ENCODE peak calls at places on chromosomes 1 and 21, in nine cellular contexts. W is Panc1, R is colonic mucosa, U is AG04450, V is PC-9, D is mucosa of descending colon, O is psoas muscle, Q is BE2C, J is H9. M is an unnamed sample. For H3K9me3, the result is how much of the 10 kb centered on the place peaks cover.

GRCh38 chr1:16888806-16889178 is 7.0 kb upstream of the RNU1-2 start:
- DNase-seq in U (no peak), O (no peak), D (peak), Q (no peak), J (no peak), R (peak), W (no peak), V (no peak), M (peak)

GRCh38 chr1:228216371-228217320 is 8.8 kb downstream of the OBSCN start:
- DNase-seq in D (no peak), Q (peak), J (no peak), O (peak), V (no peak), W (no peak), U (no peak), R (peak), M (no peak)

GRCh38 chr1:232988572-232989040 is 38.2 kb downstream of the NTPCR start:
- DNase-seq in O (no peak), Q (no peak), D (no peak), V (peak), W (no peak), J (no peak), U (peak), R (no peak), M (no peak)

GRCh38 chr1:61639218-61639617 is 85.7 kb downstream of the TM2D1 start:
- DNase-seq in W (no peak), U (no peak), D (no peak), Q (peak), R (no peak), V (no peak), J (no peak), O (no peak), M (no peak)

GRCh38 chr1:21384620-21385019 is 55.3 kb upstream of the NBPF3 start:
- DNase-seq in Q (no peak), U (no peak), D (peak), O (no peak), J (no peak), V (peak), W (no peak), R (no peak), M (no peak)

GRCh38 chr1:184085667-184086066 is 34.1 kb downstream of the TSEN15 start:
- DNase-seq in R (no peak), W (no peak), U (no peak), J (no peak), O (no peak), Q (no peak), D (no peak), V (no peak), M (no peak)

GRCh38 chr1:86207323-86207722 is 50.8 kb upstream of the COL24A1 start:
- DNase-seq in V (peak), O (no peak), U (peak), W (no peak), R (no peak), D (no peak), J (no peak), Q (peak), M (no peak)

GRCh38 chr1:234709473-234710279 is 99.7 kb upstream of the IRF2BP2 start:
- DNase-seq in V (no peak), R (peak), J (peak), O (no peak), Q (no peak), W (no peak), U (no peak), D (peak), M (no peak)

GRCh38 chr1:25820247-25821111 is 725 bp downstream of the MTFR1L start:
- DNase-seq in R (peak), V (peak), Q (peak), W (no peak), U (no peak), D (peak), J (peak), O (peak), M (peak)

GRCh38 chr1:34108269-34108668 is 56.8 kb downstream of the CSMD2 start:
- DNase-seq in W (no peak), V (no peak), R (no peak), O (no peak), J (no peak), D (no peak), Q (no peak), U (no peak), M (no peak)

GRCh38 chr1:159076753-159077656 is at the start of gene AIM2:
- DNase-seq in V (no peak), D (peak), Q (no peak), R (peak), W (no peak), O (no peak), U (no peak), J (no peak), M (no peak)

GRCh38 chr1:47198214-47198613 is 8.4 kb upstream of the PDZK1IP1 start:
- DNase-seq in W (no peak), Q (no peak), V (no peak), R (no peak), D (no peak), U (no peak), O (no peak), J (no peak), M (no peak)

GRCh38 chr1:163085904-163086268 is 16.7 kb downstream of the RGS4 start:
- DNase-seq in U (no peak), O (no peak), R (no peak), W (no peak), J (no peak), D (no peak), V (no peak), Q (no peak), M (no peak)

GRCh38 chr1:44021156-44021555 is 10.1 kb downstream of the SLC6A9 start:
- DNase-seq in J (no peak), Q (no peak), O (no peak), D (no peak), R (no peak), V (no peak), U (no peak), W (no peak), M (no peak)

GRCh38 chr1:167618366-167618765 is 11.7 kb upstream of the RCSD1 start:
- DNase-seq in V (no peak), W (no peak), Q (no peak), J (no peak), D (no peak), O (no peak), R (no peak), U (no peak), M (no peak)

GRCh38 chr1:36035154-36035553 is 48.7 kb upstream of the TEKT2 start:
- DNase-seq in R (no peak), U (no peak), V (no peak), O (no peak), J (no peak), D (no peak), W (no peak), Q (no peak), M (no peak)

GRCh38 chr21:35226960-35227741 is 178.0 kb upstream of the RUNX1 start:
- DNase-seq in Q (no peak), W (no peak), U (no peak), V (no peak), D (peak), J (no peak), O (no peak), R (no peak), M (no peak)

GRCh38 chr1:202205523-202206190 is 12.1 kb downstream of the LGR6 start:
- DNase-seq in D (peak), V (no peak), R (no peak), W (no peak), O (no peak), J (peak), Q (no peak), U (no peak), M (no peak)

DNA sequence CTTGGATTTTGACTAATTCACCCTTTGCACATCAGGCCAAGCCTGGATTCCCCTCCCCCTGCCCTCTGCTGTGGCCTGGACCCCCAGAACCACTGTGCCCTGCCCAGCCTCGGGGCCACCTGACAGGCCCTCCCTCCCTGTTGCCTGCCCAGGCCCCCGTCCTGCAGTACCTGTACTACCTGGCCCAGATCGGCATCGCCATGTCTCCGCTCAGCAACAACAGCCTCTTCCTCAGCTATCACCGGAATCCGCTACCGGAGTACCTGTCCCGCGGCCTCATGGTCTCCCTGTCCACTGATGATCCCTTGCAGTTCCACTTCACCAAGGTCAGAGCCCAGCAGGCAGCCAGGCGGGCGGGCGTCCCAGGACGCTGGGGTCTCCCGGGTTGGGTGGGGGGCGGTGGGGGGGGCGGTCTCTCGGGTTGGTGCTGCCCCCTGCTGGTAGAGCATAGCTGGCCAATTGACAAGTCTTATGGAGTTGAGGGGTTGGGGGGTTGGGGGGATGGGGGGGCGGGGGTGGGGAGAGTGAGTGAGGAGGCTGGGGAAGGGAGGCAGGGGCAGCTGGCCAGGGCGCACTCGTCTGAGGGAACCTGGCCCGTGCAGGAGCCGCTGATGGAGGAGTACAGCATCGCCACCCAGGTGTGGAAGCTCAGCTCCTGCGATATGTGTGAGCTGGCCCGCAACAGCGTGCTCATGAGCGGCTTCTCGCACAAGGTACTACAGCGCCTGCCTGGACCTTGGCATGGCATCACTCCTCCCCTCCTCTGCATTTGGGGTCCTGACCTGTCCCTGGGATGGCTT is 10.6 kb downstream of the AMPD2 start:
- DNase-seq in J (peak), D (peak), R (peak), O (no peak), V (no peak), Q (no peak), W (no peak), U (no peak), M (peak)
- TF ChIP-seq CTCF in J (peak), D (no peak), R (no peak), O (no peak), V (peak), Q (peak), W (peak), U (peak), M (peak)

GRCh38 chr1:90193116-90193515 is 198.2 kb downstream of the ZNF326 start:
- DNase-seq in O (no peak), D (no peak), R (no peak), W (no peak), U (no peak), V (no peak), Q (no peak), J (no peak), M (no peak)

GRCh38 chr1:90190523-90190922 is 195.6 kb downstream of the ZNF326 start:
- DNase-seq in R (no peak), W (no peak), U (no peak), O (no peak), D (no peak), V (no peak), Q (no peak), J (no peak), M (no peak)

GRCh38 chr1:90187186-90187585 is 192.3 kb downstream of the ZNF326 start:
- DNase-seq in J (no peak), U (no peak), V (no peak), Q (no peak), O (no peak), R (no peak), W (no peak), D (no peak), M (no peak)

DNA sequence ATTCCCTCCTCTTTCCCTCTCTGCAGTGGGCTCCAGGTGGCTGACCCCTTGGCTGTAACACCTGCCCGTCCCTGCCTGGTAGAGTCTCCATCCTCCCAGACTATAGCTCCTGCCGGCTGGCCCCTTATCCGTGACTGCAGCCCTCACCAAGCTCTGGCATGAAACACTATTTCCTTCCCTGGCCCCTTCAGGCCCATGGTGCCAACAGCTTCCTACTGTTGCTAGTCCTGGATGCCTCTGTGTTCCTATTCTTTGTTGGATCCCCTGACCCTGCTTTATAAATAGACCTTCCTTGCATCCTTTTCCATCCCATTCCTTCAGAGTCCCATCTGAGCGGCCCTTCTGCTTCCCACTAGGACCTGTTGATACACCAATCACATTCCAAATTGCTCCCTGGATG is 195.0 kb downstream of the ZNF326 start:
- DNase-seq in Q (no peak), R (no peak), W (no peak), D (no peak), V (no peak), U (no peak), O (no peak), J (no peak), M (no peak)
- H3K9me3 ChIP-seq in Q (under half), R (under half), W (under half), D (under half), V (under half), U (under half), O (under half), J (under half), M (under half)

GRCh38 chr1:154866995-154867795 is 2.9 kb downstream of the KCNN3 start:
- DNase-seq in R (no peak), V (peak), D (no peak), J (peak), W (no peak), Q (peak), O (peak), U (peak), M (no peak)
- TF ChIP-seq CTCF in R (no peak), V (no peak), D (no peak), J (no peak), W (no peak), Q (no peak), O (no peak), U (peak), M (no peak)

GRCh38 chr1:79716481-79716880 is 710.0 kb upstream of the ADGRL4 start:
- DNase-seq in U (peak), R (no peak), W (no peak), D (no peak), O (no peak), Q (no peak), J (no peak), V (no peak), M (no peak)
- H3K9me3 ChIP-seq in U (under half), R (under half), W (under half), D (under half), O (under half), Q (under half), J (under half), V (under half), M (under half)

GRCh38 chr1:98556521-98557158 is 104.9 kb upstream of the SNX7 start:
- DNase-seq in W (peak), J (no peak), Q (no peak), D (no peak), R (no peak), V (no peak), U (no peak), O (no peak), M (no peak)
- TF ChIP-seq CTCF in W (peak), J (peak), Q (peak), D (peak), R (peak), V (peak), U (peak), O (no peak), M (no peak)

DNA sequence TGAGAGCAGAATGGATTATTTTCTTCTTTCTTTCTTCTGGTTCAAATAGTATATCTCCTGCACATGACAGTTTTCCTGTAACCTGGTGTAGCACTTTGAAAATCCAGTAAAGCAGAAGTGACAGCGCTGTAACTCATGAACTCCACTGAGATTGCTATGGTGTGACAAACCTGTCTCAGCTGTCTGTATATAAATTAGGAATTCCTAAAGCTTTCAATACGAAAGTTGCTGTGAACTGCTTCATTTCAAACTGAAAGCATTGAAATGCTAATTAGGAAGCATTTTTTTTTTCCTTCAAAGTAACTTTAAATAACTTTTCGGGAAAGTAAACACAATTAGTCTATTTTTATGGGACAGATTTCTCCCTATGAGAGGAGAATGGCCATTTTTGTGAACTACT is 646.9 kb upstream of the ZP4 start:
- DNase-seq in Q (no peak), V (no peak), D (no peak), U (no peak), J (no peak), R (no peak), W (no peak), O (no peak), M (no peak)
- H3K9me3 ChIP-seq in Q (under half), V (under half), D (under half), U (under half), J (under half), R (under half), W (under half), O (under half), M (under half)

GRCh38 chr21:23398726-23399125 is 2208.6 kb downstream of the MRPL39 start:
- DNase-seq in D (no peak), V (no peak), O (no peak), Q (no peak), R (no peak), W (no peak), U (no peak), J (no peak), M (no peak)

DNA sequence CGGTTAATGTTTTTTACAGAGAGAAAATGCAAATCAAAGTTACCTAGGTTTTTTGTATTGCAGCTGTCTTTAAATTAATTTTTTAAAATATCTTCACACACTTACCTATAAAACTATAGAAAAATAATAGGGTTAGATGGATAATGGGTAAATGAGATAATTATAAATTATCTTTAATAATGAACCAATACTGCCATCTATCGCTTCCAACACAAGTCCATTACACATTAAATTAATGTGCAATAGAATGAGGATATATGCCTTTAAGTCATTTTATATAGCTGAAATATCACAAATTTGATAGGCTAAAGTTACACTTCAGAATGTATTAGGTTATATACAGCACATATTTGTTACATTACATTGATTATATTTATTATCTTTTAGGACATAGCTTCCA is 2212.8 kb downstream of the MRPL39 start:
- DNase-seq in V (no peak), O (no peak), J (no peak), W (no peak), R (no peak), Q (no peak), U (no peak), D (no peak), M (no peak)
- TF ChIP-seq CTCF in V (peak), O (no peak), J (peak), W (no peak), R (no peak), Q (peak), U (no peak), D (no peak), M (no peak)

M was measured in Caco-2.